ENCODE peak calls at places on chromosome 14, in five cellular contexts. O is sigmoid colon, K is NCI-H1417, G is foreskin fibroblast, R is NCI-H774. P is an unnamed sample.

GRCh38 chr14:61751475-61751989 is 10.7 kb upstream of the SNAPC1 start:
- DNase-seq in O (no peak), R (no peak), G (no peak), K (no peak), P (no peak)

GRCh38 chr14:30387856-30388255 is 171.1 kb upstream of the G2E3 start:
- DNase-seq in R (no peak), G (no peak), O (no peak), K (no peak), P (no peak)

GRCh38 chr14:91946313-91947195 is 940 bp downstream of the FBLN5 start:
- DNase-seq in K (peak), R (no peak), O (no peak), G (peak), P (no peak)

GRCh38 chr14:64983439-64984310 is 3.0 kb upstream of the FNTB start:
- DNase-seq in K (no peak), O (no peak), G (peak), R (no peak), P (no peak)

GRCh38 chr14:58073516-58073915 is 78.5 kb downstream of the ARMH4 start:
- DNase-seq in O (no peak), R (no peak), K (no peak), G (no peak), P (no peak)

GRCh38 chr14:52266179-52266578 is 1.3 kb upstream of the PTGDR start:
- DNase-seq in G (no peak), R (no peak), O (peak), K (no peak), P (no peak)

GRCh38 chr14:104819361-104819771 is 18.5 kb downstream of the ZBTB42 start:
- DNase-seq in O (peak), R (no peak), K (no peak), G (no peak), P (peak)

GRCh38 chr14:85085981-85086380 is 444.0 kb upstream of the FLRT2 start:
- DNase-seq in K (no peak), G (no peak), R (no peak), O (no peak), P (no peak)

GRCh38 chr14:64549016-64549415 is 745 bp upstream of the PPP1R36 start:
- DNase-seq in G (no peak), R (no peak), O (no peak), K (peak), P (no peak)

P was measured in chondrocyte.